ENCODE peak calls at places on chromosomes 13 and 19, in four cellular contexts. H, B, X and Y are unnamed samples.

GRCh38 chr13:85497652-85498051 is 301.6 kb downstream of the SLITRK6 start:
- DNase-seq in H (no peak), B (no peak), X (no peak), Y (no peak)

GRCh38 chr13:30353601-30354000 is 46.2 kb upstream of the KATNAL1 start:
- DNase-seq in H (no peak), B (no peak), X (no peak), Y (no peak)

GRCh38 chr19:2087621-2088100 is 8.5 kb downstream of the MOB3A start:
- DNase-seq in H (no peak), B (no peak), X (no peak), Y (no peak)

GRCh38 chr13:22451345-22451744 is 729.4 kb upstream of the SGCG start:
- DNase-seq in H (no peak), B (no peak), X (no peak), Y (no peak)

GRCh38 chr13:26872444-26873173 is 112.0 kb upstream of the GPR12 start:
- DNase-seq in H (peak; percentile 92), B (peak; percentile 42), X (no peak), Y (no peak)

GRCh38 chr13:97802213-97802612 is 151.3 kb upstream of the IPO5 start:
- DNase-seq in H (no peak), B (no peak), X (no peak), Y (no peak)

GRCh38 chr19:15992014-15992413 is 43.2 kb downstream of the OR10H4 start:
- DNase-seq in H (no peak), B (no peak), X (no peak), Y (no peak)

GRCh38 chr13:80235559-80236296 is 105.2 kb downstream of the SPRY2 start:
- DNase-seq in H (no peak), B (no peak), X (no peak), Y (no peak)

GRCh38 chr13:113495494-113496251 is 5.2 kb upstream of the DCUN1D2 start:
- DNase-seq in H (no peak), B (no peak), X (no peak), Y (no peak)

GRCh38 chr13:99991806-99992242 is 10.2 kb downstream of the ZIC2 start:
- DNase-seq in H (peak; percentile 77), B (no peak), X (no peak), Y (no peak)

GRCh38 chr19:46746281-46746965 is at the start of gene STRN4:
- DNase-seq in H (peak; percentile 67), B (peak; percentile 94), X (no peak), Y (no peak)

GRCh38 chr13:113090415-113090770 is 15.2 kb upstream of the F7 start:
- DNase-seq in H (no peak), B (no peak), X (peak; percentile 50), Y (no peak)

GRCh38 chr19:33389574-33390119 is 16.1 kb downstream of the CEBPG start:
- DNase-seq in H (no peak), B (no peak), X (peak; percentile 77), Y (peak; percentile 79)

GRCh38 chr13:20703785-20704458 is 423 bp downstream of the IL17D start:
- DNase-seq in H (peak; percentile 83), B (peak; percentile 86), X (peak; percentile 88), Y (no peak)

DNA sequence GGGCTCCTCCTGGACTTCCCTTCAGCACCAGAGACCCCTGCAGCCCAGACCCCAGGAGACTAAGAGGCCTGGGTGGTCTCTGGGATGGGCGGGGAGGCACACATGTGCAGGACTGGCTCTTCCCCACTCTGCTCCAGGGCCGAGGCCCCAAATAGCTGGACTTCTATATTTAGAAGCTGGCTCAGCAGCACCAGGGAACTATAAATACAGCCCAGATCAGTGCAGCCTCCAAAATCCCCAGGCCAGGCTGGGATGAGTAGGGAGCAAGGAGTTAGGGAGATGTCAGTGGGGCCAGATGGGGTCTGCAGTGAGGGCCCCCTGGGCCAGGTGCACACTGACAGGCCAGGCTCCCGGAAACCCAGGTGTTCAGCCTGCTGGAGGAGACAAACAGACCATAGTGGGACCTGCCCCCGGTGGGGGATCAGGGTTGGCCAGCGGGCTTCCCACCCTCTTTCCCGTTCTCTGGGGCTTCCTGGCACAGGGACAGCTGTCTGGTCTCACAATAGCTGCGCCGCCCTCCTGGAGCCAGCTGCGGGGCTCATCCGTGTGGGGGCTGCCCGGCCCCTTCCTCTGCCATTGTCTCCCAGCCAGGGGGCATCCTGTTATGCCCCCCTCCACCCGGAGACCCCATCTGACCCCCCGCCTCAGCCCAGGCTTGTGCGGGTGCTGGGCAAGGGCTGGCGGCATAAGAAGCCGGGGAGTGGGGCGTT is 5.5 kb upstream of the ADGRE5 start:
- DNase-seq in H (no peak), B (no peak), X (peak; percentile 83), Y (no peak)
- TF ChIP-seq POLR2AphosphoS5 in H (no peak), B (no peak), X (peak; percentile 16), Y (no peak)

DNA sequence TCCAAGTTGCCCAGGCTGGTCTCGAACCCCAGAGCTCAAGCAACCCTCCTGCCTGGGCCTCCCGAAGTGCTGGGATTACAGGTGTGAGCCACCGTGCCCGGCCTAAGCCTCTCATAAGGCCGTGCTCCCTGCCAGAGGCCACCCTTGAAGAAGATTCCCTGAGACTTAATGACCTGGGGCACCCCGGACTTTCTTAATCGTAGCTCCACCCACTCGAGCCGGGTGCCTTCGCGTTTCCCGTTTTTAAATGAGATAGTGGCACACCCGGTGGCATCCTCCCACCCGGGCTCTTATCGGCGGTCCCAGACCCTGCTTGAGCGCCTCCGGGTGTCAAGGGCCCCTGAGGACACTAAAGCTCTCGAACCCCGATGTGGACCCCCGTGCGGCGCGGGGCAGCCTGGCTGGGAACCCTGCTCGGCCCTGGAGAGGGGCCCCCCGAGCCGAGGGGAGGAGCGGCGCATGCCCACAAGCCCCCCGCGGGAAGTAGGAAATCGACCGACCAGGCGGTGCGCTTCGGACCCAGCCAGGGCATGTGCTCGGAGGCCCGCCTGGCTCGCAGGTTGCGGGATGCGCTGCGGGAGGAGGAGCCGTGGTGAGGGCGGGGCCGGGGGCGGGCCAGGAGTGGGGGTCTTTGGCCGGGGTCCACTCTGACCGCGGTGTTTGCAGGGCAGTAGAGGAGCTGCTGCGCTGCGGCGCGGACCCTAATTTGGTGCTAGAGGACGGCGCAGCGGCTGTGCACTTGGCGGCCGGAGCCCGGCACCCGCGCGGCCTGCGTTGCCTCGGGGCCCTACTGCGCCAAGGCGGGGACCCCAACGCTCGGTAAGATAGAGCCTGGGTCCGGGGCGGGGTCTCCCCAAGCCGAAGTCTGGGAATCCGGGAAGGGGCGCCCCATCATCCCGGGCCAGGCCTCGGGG is at the start of gene ANKLE1:
- DNase-seq in H (peak; percentile 79), B (peak; percentile 59), X (no peak), Y (no peak)
- H3K4me3 ChIP-seq in H (peak within 1 kb of the TSS; percentile 30), B (peak within 1 kb of the TSS; percentile 51), X (no peak within 1 kb of the TSS), Y (peak within 1 kb of the TSS; percentile 44)

GRCh38 chr19:43754562-43755255 is at the start of gene SMG9:
- DNase-seq in H (peak; percentile 97), B (peak; percentile 97), X (peak; percentile 99), Y (peak; percentile 98)

GRCh38 chr19:43751466-43752220 is 3.1 kb downstream of the SMG9 start:
- DNase-seq in H (no peak), B (no peak), X (no peak), Y (no peak)

GRCh38 chr19:43754312-43754561 is 525 bp downstream of the SMG9 start:
- DNase-seq in H (no peak), B (no peak), X (no peak), Y (no peak)

GRCh38 chr19:43752287-43752875 is 2.4 kb downstream of the SMG9 start:
- DNase-seq in H (no peak), B (no peak), X (no peak), Y (no peak)

GRCh38 chr19:43755256-43755801 is 567 bp upstream of the SMG9 start:
- DNase-seq in H (peak; percentile 78), B (peak; percentile 87), X (peak; percentile 90), Y (no peak)
- TF ChIP-seq EP300 in H (no peak), B (no peak), X (no peak), Y (no peak)

DNA sequence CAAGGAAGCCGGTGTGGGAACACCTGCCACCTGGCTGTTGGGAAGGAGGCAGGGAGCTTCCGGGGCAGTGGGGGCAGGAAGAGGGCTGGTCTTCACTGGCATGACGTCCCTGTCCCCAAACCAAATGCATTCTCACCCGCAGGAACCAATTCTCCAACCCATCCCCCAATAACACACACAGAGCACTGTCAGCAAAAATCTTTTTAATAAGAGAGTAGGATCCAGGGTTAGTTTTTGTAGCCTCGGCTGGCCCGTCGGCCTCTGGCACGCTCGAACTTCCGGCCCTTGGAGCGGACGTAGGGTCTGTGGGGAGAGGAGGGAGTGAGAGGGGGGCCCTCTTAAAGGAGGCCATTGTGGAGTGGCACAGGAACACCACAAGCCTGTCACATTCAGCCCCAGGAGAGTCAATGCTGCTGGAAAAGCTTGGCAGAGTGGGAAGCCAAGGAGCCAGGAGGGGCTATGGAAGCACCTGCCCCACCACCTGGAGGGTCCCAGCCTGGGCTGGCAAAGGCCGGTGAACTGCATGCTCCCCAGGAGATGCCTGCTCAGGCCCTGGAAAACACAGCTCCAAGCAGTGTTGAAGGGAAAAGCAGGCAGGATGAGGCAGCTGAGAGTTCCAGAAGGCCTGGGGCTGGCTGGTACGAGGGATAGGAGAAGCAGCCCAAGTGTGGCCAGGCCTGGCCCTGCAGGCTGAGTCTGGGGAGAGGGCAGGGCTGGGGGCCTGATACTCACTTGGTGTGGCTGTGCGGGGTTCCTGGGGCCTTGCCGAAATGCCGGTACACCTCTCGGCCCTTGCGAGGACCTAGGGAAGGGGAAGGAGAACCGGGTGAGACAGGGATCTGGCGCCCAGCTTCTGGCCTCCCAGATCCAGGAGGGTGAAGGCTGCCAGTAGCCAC is 517 bp upstream of the FAM83E start:
- DNase-seq in H (no peak), B (no peak), X (no peak), Y (no peak)
- TF ChIP-seq POLR2AphosphoS5 in H (no peak), B (peak; percentile 8), X (no peak), Y (no peak)

GRCh38 chr13:106159295-106160195 is 375.9 kb downstream of the EFNB2 start:
- DNase-seq in H (no peak), B (no peak), X (no peak), Y (no peak)
- H3K4me3 ChIP-seq in H (no peak overlapping the region), B (no peak overlapping the region), X (no peak overlapping the region), Y (no peak overlapping the region)

DNA sequence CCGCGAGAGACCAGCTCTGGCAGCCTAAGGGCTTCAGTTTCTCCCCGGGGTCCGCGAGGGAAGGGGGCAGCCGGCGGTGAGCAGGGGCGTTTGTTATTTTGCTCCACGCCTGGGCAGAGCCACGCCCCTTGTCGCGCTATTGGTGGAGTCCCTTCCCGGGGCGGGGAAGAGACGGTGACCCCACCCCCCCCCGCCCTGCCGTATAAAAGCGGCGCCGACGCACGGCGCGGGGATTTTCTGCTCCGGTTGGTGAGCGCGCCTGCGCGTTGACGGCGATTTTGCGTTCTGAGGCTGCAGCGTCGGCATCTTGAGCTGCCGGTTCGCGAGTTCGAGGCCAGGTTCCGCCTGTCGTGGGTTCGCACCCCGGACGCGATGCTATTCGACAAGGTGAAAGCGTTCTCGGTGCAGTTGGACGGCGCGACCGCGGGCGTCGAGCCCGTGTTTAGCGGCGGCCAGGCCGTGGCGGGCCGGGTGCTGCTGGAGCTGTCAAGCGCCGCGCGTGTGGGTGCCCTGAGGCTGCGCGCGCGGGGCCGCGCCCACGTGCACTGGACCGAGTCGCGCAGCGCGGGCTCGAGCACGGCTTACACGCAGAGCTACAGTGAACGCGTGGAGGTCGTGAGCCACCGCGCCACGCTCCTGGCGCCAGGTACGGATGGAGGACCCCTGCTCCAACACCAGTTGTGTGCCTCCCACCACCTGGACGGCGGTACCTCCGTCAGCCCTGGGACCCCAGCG is at the start of gene ARRDC2:
- DNase-seq in H (peak; percentile 86), B (peak; percentile 89), X (peak; percentile 96), Y (peak; percentile 96)
- TF ChIP-seq EP300 in H (no peak), B (no peak), X (no peak), Y (no peak)

GRCh38 chr13:76878043-76878442 is 8.2 kb downstream of the KCTD12 start:
- DNase-seq in H (no peak), B (no peak), X (no peak), Y (no peak)

GRCh38 chr13:76879876-76880270 is 6.3 kb downstream of the KCTD12 start:
- DNase-seq in H (no peak), B (no peak), X (no peak), Y (no peak)

GRCh38 chr13:76882431-76882830 is 3.8 kb downstream of the KCTD12 start:
- DNase-seq in H (no peak), B (no peak), X (no peak), Y (no peak)

GRCh38 chr13:76875256-76875655 is 10.9 kb downstream of the KCTD12 start:
- DNase-seq in H (no peak), B (no peak), X (no peak), Y (no peak)

GRCh38 chr13:76879211-76879875 is 6.9 kb downstream of the KCTD12 start:
- DNase-seq in H (no peak), B (no peak), X (peak; percentile 89), Y (peak; percentile 84)
- TF ChIP-seq POLR2AphosphoS5 in H (no peak), B (no peak), X (peak; percentile 76), Y (peak; percentile 13)